ENCODE peak calls at places on chromosomes 1 and 21, in five cellular contexts. D is testis, P is cardiac fibroblast, O is NCI-H1105, K is NCI-H1694 treated with DMSO at 0.1 percent for 48 hours. J is an unnamed sample.

GRCh38 chr1:12598914-12599463 is 19.0 kb downstream of the DHRS3 start:
- DNase-seq in D (no peak), P (no peak), O (no peak), K (no peak), J (no peak)

GRCh38 chr1:190098756-190099155 is 378.9 kb downstream of the BRINP3 start:
- DNase-seq in D (peak), P (no peak), O (no peak), K (no peak), J (no peak)

GRCh38 chr1:26582836-26583460 is 53.4 kb downstream of the RPS6KA1 start:
- DNase-seq in D (no peak), P (peak), O (no peak), K (no peak), J (no peak)

GRCh38 chr1:53381790-53382401 is 54.0 kb upstream of the LRP8 start:
- DNase-seq in D (no peak), P (peak), O (no peak), K (no peak), J (no peak)

GRCh38 chr1:6151291-6151822 is 28.8 kb downstream of the CHD5 start:
- DNase-seq in D (no peak), P (no peak), O (no peak), K (no peak), J (no peak)

GRCh38 chr21:14863745-14864210 is 201.0 kb downstream of the NRIP1 start:
- DNase-seq in D (no peak), P (peak), O (no peak), K (no peak), J (no peak)

GRCh38 chr1:172946814-172947507 is 103.8 kb downstream of the TNFSF18 start:
- DNase-seq in D (no peak), P (peak), O (no peak), K (no peak), J (no peak)

GRCh38 chr1:63321061-63321787 is 1.1 kb upstream of the FOXD3 start:
- DNase-seq in D (no peak), P (no peak), O (no peak), K (no peak), J (no peak)

GRCh38 chr1:206468571-206468970 is 1.7 kb upstream of the IKBKE start:
- DNase-seq in D (no peak), P (no peak), O (no peak), K (no peak), J (no peak)

GRCh38 chr1:158017800-158018595 is 24.6 kb downstream of the KIRREL1 start:
- DNase-seq in D (no peak), P (no peak), O (no peak), K (no peak), J (no peak)

GRCh38 chr1:17369466-17369865 is 2.5 kb upstream of the PADI6 start:
- DNase-seq in D (no peak), P (peak), O (no peak), K (no peak), J (no peak)

GRCh38 chr1:212606734-212607205 is 1.8 kb upstream of the ATF3 start:
- DNase-seq in D (peak), P (no peak), O (peak), K (no peak), J (peak)

GRCh38 chr1:168360151-168360550 is 79.5 kb downstream of the TBX19 start:
- DNase-seq in D (no peak), P (peak), O (no peak), K (no peak), J (no peak)

GRCh38 chr1:26278835-26279597 is 870 bp upstream of the SH3BGRL3 start:
- DNase-seq in D (no peak), P (peak), O (no peak), K (no peak), J (no peak)

GRCh38 chr1:55339681-55340080 is 124.5 kb upstream of the USP24 start:
- DNase-seq in D (no peak), P (no peak), O (no peak), K (no peak), J (no peak)

GRCh38 chr1:154857441-154858215 is 12.5 kb downstream of the KCNN3 start:
- DNase-seq in D (no peak), P (no peak), O (no peak), K (no peak), J (no peak)

J was measured in NCI-H2029.